ENCODE peak calls at places on chromosomes 7 and 10, in nine cellular contexts. Z is trophoblast cell; O is CD8-positive, alpha-beta memory T cell; H is effector memory CD4-positive, alpha-beta T cell; D is HEK293T; N is CD8-positive, alpha-beta T cell; T is WTC11; X is activated CD4-positive, alpha-beta T cell treated with anti-CD3 and anti-CD28 coated beads, Interleukin-2, amount 50 U/mL, for 1 hour; I is left cardiac atrium. W is an unnamed sample.

GRCh38 chr7:12436896-12437535 is 33.4 kb upstream of the VWDE start:
- DNase-seq in Z (no peak), O (no peak), H (no peak), D (no peak), N (no peak), T (peak), X (no peak), I (no peak), W (no peak)

GRCh38 chr10:25604591-25604990 is 329.4 kb upstream of the MYO3A start:
- DNase-seq in Z (peak), O (no peak), H (no peak), D (no peak), N (no peak), T (no peak), X (no peak), I (no peak), W (no peak)

GRCh38 chr10:6579904-6580278 is at the start of gene PRKCQ:
- DNase-seq in Z (no peak), O (no peak), H (no peak), D (peak), N (no peak), T (peak), X (no peak), I (no peak), W (no peak)

GRCh38 chr7:140397784-140398750 is at the start of gene SLC37A3:
- DNase-seq in Z (peak), O (peak), H (peak), D (peak), N (peak), T (peak), X (peak), I (peak), W (peak)

GRCh38 chr7:97733276-97734206 is 1.7 kb downstream of the TAC1 start:
- DNase-seq in Z (no peak), O (no peak), H (no peak), D (peak), N (peak), T (peak), X (no peak), I (no peak), W (no peak)

GRCh38 chr7:131537581-131537980 is 18.8 kb downstream of the PODXL start:
- DNase-seq in Z (no peak), O (no peak), H (no peak), D (no peak), N (no peak), T (no peak), X (no peak), I (no peak), W (no peak)

GRCh38 chr7:141288626-141289025 is 214.8 kb downstream of the TMEM178B start:
- DNase-seq in Z (no peak), O (no peak), H (no peak), D (no peak), N (no peak), T (no peak), X (no peak), I (no peak), W (no peak)

GRCh38 chr7:43856996-43857395 is 12.3 kb downstream of the MRPS24 start:
- DNase-seq in Z (no peak), O (no peak), H (no peak), D (no peak), N (no peak), T (no peak), X (no peak), I (no peak), W (no peak)

GRCh38 chr7:108091461-108091831 is 38.7 kb downstream of the LAMB4 start:
- DNase-seq in Z (peak), O (no peak), H (no peak), D (no peak), N (no peak), T (no peak), X (no peak), I (no peak), W (no peak)

GRCh38 chr7:20170626-20171025 is 46.6 kb downstream of the MACC1 start:
- DNase-seq in Z (no peak), O (no peak), H (no peak), D (no peak), N (no peak), T (no peak), X (no peak), I (no peak), W (no peak)

GRCh38 chr7:49244543-49244942 is 320.2 kb downstream of the CDC14C start:
- DNase-seq in Z (peak), O (no peak), H (no peak), D (no peak), N (no peak), T (peak), X (no peak), I (no peak), W (no peak)

W was measured in natural killer cell.